ENCODE peak calls at places on chromosomes 7 and 10, in four cellular contexts. I, U, J and P are unnamed samples.

GRCh38 chr7:92466682-92467081 is 11.1 kb downstream of the ERVW-1 start:
- DNase-seq in I (no peak), U (no peak), J (no peak), P (no peak)

GRCh38 chr7:86006909-86007308 is 636.8 kb upstream of the GRM3 start:
- DNase-seq in I (no peak), U (no peak), J (peak; percentile 69), P (no peak)

GRCh38 chr7:143504937-143505297 is 27.2 kb downstream of the TAS2R41 start:
- DNase-seq in I (peak; percentile 36), U (peak; percentile 28), J (peak; percentile 78), P (no peak)

GRCh38 chr10:11183000-11183399 is 165.3 kb downstream of the CELF2 start:
- DNase-seq in I (no peak), U (no peak), J (no peak), P (no peak)

GRCh38 chr10:72257051-72257892 is 16.5 kb upstream of the DDIT4 start:
- DNase-seq in I (no peak), U (peak; percentile 47), J (no peak), P (no peak)

GRCh38 chr7:33757563-33758165 is 147.7 kb upstream of the BMPER start:
- DNase-seq in I (peak; percentile 65), U (peak; percentile 67), J (peak; percentile 58), P (peak; percentile 11)

GRCh38 chr10:86298501-86299001 is 68.0 kb downstream of the GRID1 start:
- DNase-seq in I (no peak), U (no peak), J (no peak), P (no peak)

GRCh38 chr10:80133221-80133620 is 691 bp downstream of the PLAC9 start:
- DNase-seq in I (peak; percentile 76), U (peak; percentile 74), J (no peak), P (no peak)

GRCh38 chr7:148699024-148699771 is 495 bp downstream of the CUL1 start:
- DNase-seq in I (peak; percentile 91), U (peak; percentile 63), J (peak; percentile 56), P (peak; percentile 63)

GRCh38 chr7:148395292-148395691 is 195.3 kb upstream of the C7orf33 start:
- DNase-seq in I (no peak), U (no peak), J (no peak), P (no peak)

GRCh38 chr7:2723138-2723850 is 35.3 kb downstream of the AMZ1 start:
- DNase-seq in I (no peak), U (no peak), J (no peak), P (no peak)

GRCh38 chr7:36407636-36408550 is 18.2 kb downstream of the ANLN start:
- DNase-seq in I (no peak), U (no peak), J (no peak), P (no peak)

GRCh38 chr7:130734525-130735272 is 692 bp upstream of the KLF14 start:
- DNase-seq in I (no peak), U (peak; percentile 18), J (peak; percentile 53), P (no peak)

GRCh38 chr10:46515402-46516192 is 40.9 kb downstream of the GPRIN2 start:
- DNase-seq in I (no peak), U (no peak), J (no peak), P (peak; percentile 2)

GRCh38 chr10:13117842-13118783 is 18.1 kb downstream of the OPTN start:
- DNase-seq in I (no peak), U (no peak), J (no peak), P (no peak)
- H3K4me3 ChIP-seq in I (no peak overlapping the region), U (no peak overlapping the region), J (no peak overlapping the region), P (no peak overlapping the region)

DNA sequence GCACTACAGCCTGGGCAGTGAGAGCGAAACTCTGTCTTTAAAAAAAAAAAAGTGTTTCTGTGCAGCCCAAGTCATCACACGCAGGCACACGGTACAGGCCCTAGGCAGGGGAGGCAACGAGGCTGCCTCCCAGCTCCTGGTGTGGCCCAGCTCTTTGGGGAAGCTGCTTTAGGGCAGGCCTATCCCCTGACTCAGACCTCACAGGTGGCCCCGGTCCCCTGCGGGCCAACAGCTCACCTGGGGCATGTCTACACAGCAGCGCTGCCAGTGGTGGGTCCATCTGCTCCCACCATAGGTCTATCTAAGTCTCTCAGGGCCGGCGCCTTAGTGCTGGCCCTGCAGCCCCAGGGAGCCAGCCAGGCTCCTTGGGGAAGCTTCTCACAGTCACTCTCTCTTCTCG is 31.4 kb downstream of the ZAN start:
- DNase-seq in I (no peak), U (no peak), J (no peak), P (no peak)
- H3K27me3 ChIP-seq in I (peaks cover 5% of the 10 kb centered on the region), U (peaks cover 3% of the 10 kb centered on the region), J (no peaks in the 10 kb centered on the region), P (peaks cover 3% of the 10 kb centered on the region)

DNA sequence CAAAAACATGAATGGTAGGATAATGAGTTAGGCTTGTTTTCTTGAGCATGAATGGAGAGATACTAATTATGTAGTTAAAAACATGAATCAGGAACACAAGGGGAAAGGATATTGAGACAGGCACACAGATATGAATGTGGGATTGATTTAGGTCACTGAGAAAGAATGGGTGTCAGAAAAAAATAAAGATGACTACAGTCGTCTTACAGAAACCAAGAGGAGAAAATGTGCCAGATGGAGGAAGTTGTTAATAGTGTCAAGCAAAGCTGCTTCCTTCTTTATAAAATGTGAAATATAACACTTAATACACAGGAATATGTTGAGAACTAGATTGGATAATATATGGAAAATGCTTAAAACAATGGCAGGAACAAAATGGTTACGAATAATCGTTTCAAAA is 173.3 kb upstream of the BET1 start:
- DNase-seq in I (no peak), U (no peak), J (peak; percentile 96), P (no peak)
- H2AFZ ChIP-seq in I (no peak overlapping the region), U (no peak overlapping the region), J (peak overlapping the region; percentile 16), P (no peak overlapping the region)

GRCh38 chr7:42929449-42929848 is 2.5 kb downstream of the PSMA2 start:
- DNase-seq in I (no peak), U (no peak), J (no peak), P (no peak)
- H3K4me3 ChIP-seq in I (peak overlapping the region; percentile 98), U (no peak overlapping the region), J (no peak overlapping the region), P (peak overlapping the region; percentile 79)

GRCh38 chr7:30683839-30684238 is 1.6 kb upstream of the CRHR2 start:
- DNase-seq in I (no peak), U (no peak), J (no peak), P (no peak)
- H3K27me3 ChIP-seq in I (peaks cover 65% of the 10 kb centered on the region), U (peaks cover 54% of the 10 kb centered on the region), J (peaks cover 60% of the 10 kb centered on the region), P (peaks cover 12% of the 10 kb centered on the region)

GRCh38 chr7:127541548-127541947 is 43.8 kb downstream of the GCC1 start:
- DNase-seq in I (no peak), U (no peak), J (no peak), P (no peak)
- H2AFZ ChIP-seq in I (no peak overlapping the region), U (no peak overlapping the region), J (no peak overlapping the region), P (no peak overlapping the region)

GRCh38 chr10:49539320-49539885 is 482 bp upstream of the ERCC6 start:
- DNase-seq in I (peak; percentile 69), U (peak; percentile 46), J (peak; percentile 85), P (peak; percentile 22)
- H3K4me3 ChIP-seq in I (peak overlapping the region; percentile 86), U (peak overlapping the region; percentile 97), J (no peak overlapping the region), P (peak overlapping the region; percentile 74)

DNA sequence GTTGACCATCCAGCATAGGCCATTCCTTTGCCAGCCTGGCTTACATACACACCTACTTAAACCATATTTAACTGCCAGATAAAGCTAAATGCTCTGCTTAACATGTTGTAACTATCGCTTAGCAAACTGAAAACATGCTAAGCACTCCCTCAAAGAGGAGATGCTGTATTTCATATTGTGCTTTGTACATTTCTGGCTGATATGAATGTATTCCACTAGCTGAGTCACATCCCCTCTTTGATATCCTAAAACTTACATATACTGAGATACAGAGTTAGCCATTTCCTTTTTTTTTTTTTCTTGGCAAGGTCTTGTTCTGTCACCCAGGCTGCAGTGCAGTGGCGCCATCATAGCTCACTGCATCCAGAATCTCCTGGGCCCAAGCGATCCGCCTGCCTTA is 99.4 kb downstream of the TPST1 start:
- DNase-seq in I (no peak), U (peak; percentile 30), J (peak; percentile 88), P (no peak)
- H3K27me3 ChIP-seq in I (no peaks in the 10 kb centered on the region), U (no peaks in the 10 kb centered on the region), J (no peaks in the 10 kb centered on the region), P (peaks cover 13% of the 10 kb centered on the region)